ENCODE peak calls at places on chromosomes 3 and 15, in nine cellular contexts. One of them, this sample, is unnamed.

GRCh38 chr3:189714991-189715961 is 84.1 kb downstream of the TP63 start:
- DNase-seq in colonic mucosa: no peak
- DNase-seq in fibroblast of lung: peak
- DNase-seq in HCT116: no peak
- DNase-seq in kidney epithelial cell: peak
- DNase-seq in psoas muscle: no peak
- DNase-seq in fibroblast of mammary gland: peak
- DNase-seq in MM.1S: no peak
- DNase-seq in sigmoid colon: no peak
- DNase-seq in this sample: peak

GRCh38 chr3:147384210-147385058 is 21.9 kb downstream of the ZIC4 start:
- DNase-seq in fibroblast of mammary gland: no peak
- DNase-seq in MM.1S: no peak
- DNase-seq in colonic mucosa: no peak
- DNase-seq in psoas muscle: no peak
- DNase-seq in kidney epithelial cell: no peak
- DNase-seq in HCT116: no peak
- DNase-seq in fibroblast of lung: no peak
- DNase-seq in sigmoid colon: no peak
- DNase-seq in this sample: no peak

GRCh38 chr15:57503911-57504598 is 87.6 kb upstream of the MYZAP start:
- DNase-seq in fibroblast of lung: no peak
- DNase-seq in HCT116: no peak
- DNase-seq in sigmoid colon: no peak
- DNase-seq in MM.1S: no peak
- DNase-seq in colonic mucosa: no peak
- DNase-seq in kidney epithelial cell: no peak
- DNase-seq in fibroblast of mammary gland: peak
- DNase-seq in psoas muscle: no peak
- DNase-seq in this sample: peak

GRCh38 chr15:57861805-57862586 is 155.5 kb downstream of the POLR2M start:
- DNase-seq in colonic mucosa: no peak
- DNase-seq in kidney epithelial cell: peak
- DNase-seq in MM.1S: no peak
- DNase-seq in fibroblast of lung: peak
- DNase-seq in fibroblast of mammary gland: peak
- DNase-seq in HCT116: no peak
- DNase-seq in sigmoid colon: no peak
- DNase-seq in psoas muscle: no peak
- DNase-seq in this sample: peak

GRCh38 chr3:37693791-37694194 is 167.9 kb upstream of the CTDSPL start:
- DNase-seq in psoas muscle: no peak
- DNase-seq in fibroblast of mammary gland: no peak
- DNase-seq in fibroblast of lung: no peak
- DNase-seq in MM.1S: no peak
- DNase-seq in sigmoid colon: no peak
- DNase-seq in kidney epithelial cell: no peak
- DNase-seq in HCT116: no peak
- DNase-seq in colonic mucosa: no peak
- DNase-seq in this sample: no peak

GRCh38 chr15:36079021-36079420 is 500.4 kb upstream of the CDIN1 start:
- DNase-seq in fibroblast of mammary gland: no peak
- DNase-seq in HCT116: no peak
- DNase-seq in fibroblast of lung: no peak
- DNase-seq in sigmoid colon: no peak
- DNase-seq in kidney epithelial cell: peak
- DNase-seq in MM.1S: no peak
- DNase-seq in psoas muscle: no peak
- DNase-seq in colonic mucosa: no peak
- DNase-seq in this sample: no peak

GRCh38 chr15:64599226-64599625 is 138.8 kb downstream of the ZNF609 start:
- DNase-seq in HCT116: no peak
- DNase-seq in psoas muscle: no peak
- DNase-seq in MM.1S: no peak
- DNase-seq in kidney epithelial cell: no peak
- DNase-seq in sigmoid colon: no peak
- DNase-seq in fibroblast of mammary gland: no peak
- DNase-seq in fibroblast of lung: peak
- DNase-seq in colonic mucosa: no peak
- DNase-seq in this sample: no peak

GRCh38 chr3:170689218-170689874 is 103.5 kb upstream of the SLC7A14 start:
- DNase-seq in MM.1S: no peak
- DNase-seq in sigmoid colon: no peak
- DNase-seq in fibroblast of lung: peak
- DNase-seq in psoas muscle: peak
- DNase-seq in colonic mucosa: no peak
- DNase-seq in HCT116: peak
- DNase-seq in kidney epithelial cell: peak
- DNase-seq in fibroblast of mammary gland: peak
- DNase-seq in this sample: peak

GRCh38 chr15:71199384-71200351 is 84.4 kb downstream of the THSD4 start:
- DNase-seq in colonic mucosa: no peak
- DNase-seq in HCT116: no peak
- DNase-seq in fibroblast of lung: peak
- DNase-seq in kidney epithelial cell: no peak
- DNase-seq in sigmoid colon: no peak
- DNase-seq in psoas muscle: no peak
- DNase-seq in MM.1S: no peak
- DNase-seq in fibroblast of mammary gland: no peak
- DNase-seq in this sample: no peak

GRCh38 chr3:196268270-196269163 is 19.0 kb downstream of the PCYT1A start:
- DNase-seq in fibroblast of mammary gland: peak
- DNase-seq in MM.1S: no peak
- DNase-seq in sigmoid colon: no peak
- DNase-seq in fibroblast of lung: peak
- DNase-seq in psoas muscle: no peak
- DNase-seq in colonic mucosa: no peak
- DNase-seq in HCT116: no peak
- DNase-seq in kidney epithelial cell: no peak
- DNase-seq in this sample: peak

GRCh38 chr3:18302517-18302916 is 122.6 kb downstream of the SATB1 start:
- DNase-seq in HCT116: no peak
- DNase-seq in kidney epithelial cell: no peak
- DNase-seq in sigmoid colon: peak
- DNase-seq in colonic mucosa: no peak
- DNase-seq in fibroblast of mammary gland: peak
- DNase-seq in psoas muscle: no peak
- DNase-seq in fibroblast of lung: peak
- DNase-seq in MM.1S: no peak
- DNase-seq in this sample: peak

GRCh38 chr15:26667222-26667988 is 105.5 kb downstream of the GABRB3 start:
- DNase-seq in MM.1S: no peak
- DNase-seq in HCT116: no peak
- DNase-seq in fibroblast of mammary gland: no peak
- DNase-seq in kidney epithelial cell: no peak
- DNase-seq in colonic mucosa: no peak
- DNase-seq in fibroblast of lung: no peak
- DNase-seq in sigmoid colon: no peak
- DNase-seq in psoas muscle: no peak
- DNase-seq in this sample: no peak

GRCh38 chr15:78242128-78242527 is 7.8 kb upstream of the ACSBG1 start:
- DNase-seq in fibroblast of lung: no peak
- DNase-seq in kidney epithelial cell: no peak
- DNase-seq in HCT116: no peak
- DNase-seq in fibroblast of mammary gland: peak
- DNase-seq in psoas muscle: no peak
- DNase-seq in sigmoid colon: peak
- DNase-seq in MM.1S: no peak
- DNase-seq in colonic mucosa: peak
- DNase-seq in this sample: peak

GRCh38 chr3:64444619-64445317 is 219.5 kb upstream of the PRICKLE2 start:
- DNase-seq in colonic mucosa: peak
- DNase-seq in sigmoid colon: no peak
- DNase-seq in psoas muscle: no peak
- DNase-seq in kidney epithelial cell: no peak
- DNase-seq in fibroblast of lung: no peak
- DNase-seq in fibroblast of mammary gland: no peak
- DNase-seq in HCT116: no peak
- DNase-seq in MM.1S: peak
- DNase-seq in this sample: no peak

GRCh38 chr3:140447991-140448390 is 229.9 kb upstream of the TRIM42 start:
- DNase-seq in kidney epithelial cell: no peak
- DNase-seq in fibroblast of lung: no peak
- DNase-seq in sigmoid colon: no peak
- DNase-seq in fibroblast of mammary gland: no peak
- DNase-seq in HCT116: no peak
- DNase-seq in MM.1S: no peak
- DNase-seq in colonic mucosa: peak
- DNase-seq in psoas muscle: no peak
- DNase-seq in this sample: no peak

GRCh38 chr15:40331026-40331425 is 7.5 kb downstream of the INAFM2 start:
- DNase-seq in HCT116: no peak
- DNase-seq in colonic mucosa: no peak
- DNase-seq in kidney epithelial cell: no peak
- DNase-seq in fibroblast of mammary gland: no peak
- DNase-seq in psoas muscle: no peak
- DNase-seq in MM.1S: no peak
- DNase-seq in fibroblast of lung: no peak
- DNase-seq in sigmoid colon: peak
- DNase-seq in this sample: no peak

GRCh38 chr3:197368821-197369220 is 70.4 kb upstream of the DLG1 start:
- DNase-seq in HCT116: no peak
- DNase-seq in colonic mucosa: no peak
- DNase-seq in kidney epithelial cell: no peak
- DNase-seq in psoas muscle: no peak
- DNase-seq in sigmoid colon: peak
- DNase-seq in fibroblast of mammary gland: no peak
- DNase-seq in fibroblast of lung: no peak
- DNase-seq in MM.1S: no peak
- DNase-seq in this sample: no peak

GRCh38 chr3:197368330-197368729 is 69.9 kb upstream of the DLG1 start:
- DNase-seq in psoas muscle: no peak
- DNase-seq in kidney epithelial cell: no peak
- DNase-seq in sigmoid colon: peak
- DNase-seq in HCT116: no peak
- DNase-seq in fibroblast of mammary gland: no peak
- DNase-seq in fibroblast of lung: peak
- DNase-seq in colonic mucosa: no peak
- DNase-seq in MM.1S: no peak
- DNase-seq in this sample: no peak

GRCh38 chr3:197366301-197367044 is 68.1 kb upstream of the DLG1 start:
- DNase-seq in colonic mucosa: no peak
- DNase-seq in fibroblast of mammary gland: no peak
- DNase-seq in psoas muscle: no peak
- DNase-seq in kidney epithelial cell: no peak
- DNase-seq in HCT116: no peak
- DNase-seq in sigmoid colon: peak
- DNase-seq in MM.1S: no peak
- DNase-seq in fibroblast of lung: peak
- DNase-seq in this sample: no peak

GRCh38 chr3:197365621-197366020 is 67.2 kb upstream of the DLG1 start:
- DNase-seq in MM.1S: no peak
- DNase-seq in fibroblast of lung: no peak
- DNase-seq in psoas muscle: no peak
- DNase-seq in kidney epithelial cell: no peak
- DNase-seq in sigmoid colon: no peak
- DNase-seq in HCT116: no peak
- DNase-seq in colonic mucosa: no peak
- DNase-seq in fibroblast of mammary gland: no peak
- DNase-seq in this sample: peak

GRCh38 chr3:197367081-197367780 is 68.8 kb upstream of the DLG1 start:
- DNase-seq in kidney epithelial cell: no peak
- DNase-seq in psoas muscle: no peak
- DNase-seq in MM.1S: no peak
- DNase-seq in sigmoid colon: peak
- DNase-seq in fibroblast of mammary gland: peak
- DNase-seq in HCT116: no peak
- DNase-seq in colonic mucosa: no peak
- DNase-seq in fibroblast of lung: peak
- DNase-seq in this sample: peak
- H3K4me3 ChIP-seq in kidney epithelial cell: no peak
- H3K4me3 ChIP-seq in psoas muscle: no peak
- H3K4me3 ChIP-seq in MM.1S: no peak
- H3K4me3 ChIP-seq in sigmoid colon: no peak
- H3K4me3 ChIP-seq in fibroblast of mammary gland: no peak
- H3K4me3 ChIP-seq in HCT116: no peak
- H3K4me3 ChIP-seq in colonic mucosa: no peak
- H3K4me3 ChIP-seq in fibroblast of lung: no peak
- H3K4me3 ChIP-seq in this sample: no peak

GRCh38 chr3:54243262-54243931 is 121.0 kb downstream of the CACNA2D3 start:
- DNase-seq in colonic mucosa: no peak
- DNase-seq in fibroblast of lung: no peak
- DNase-seq in MM.1S: peak
- DNase-seq in fibroblast of mammary gland: no peak
- DNase-seq in kidney epithelial cell: no peak
- DNase-seq in psoas muscle: no peak
- DNase-seq in HCT116: no peak
- DNase-seq in sigmoid colon: no peak
- DNase-seq in this sample: peak
- TF ChIP-seq CTCF in colonic mucosa: no peak
- TF ChIP-seq CTCF in fibroblast of lung: no peak
- TF ChIP-seq CTCF in MM.1S: peak
- TF ChIP-seq CTCF in fibroblast of mammary gland: no peak
- TF ChIP-seq CTCF in kidney epithelial cell: no peak
- TF ChIP-seq CTCF in psoas muscle: no peak
- TF ChIP-seq CTCF in HCT116: no peak
- TF ChIP-seq CTCF in sigmoid colon: no peak
- TF ChIP-seq CTCF in this sample: no peak

GRCh38 chr3:22372292-22372949 is 621.4 kb upstream of the ZNF385D start:
- DNase-seq in sigmoid colon: no peak
- DNase-seq in psoas muscle: peak
- DNase-seq in kidney epithelial cell: no peak
- DNase-seq in MM.1S: no peak
- DNase-seq in fibroblast of mammary gland: no peak
- DNase-seq in fibroblast of lung: peak
- DNase-seq in colonic mucosa: no peak
- DNase-seq in HCT116: no peak
- DNase-seq in this sample: no peak
- H3K4me3 ChIP-seq in sigmoid colon: peak
- H3K4me3 ChIP-seq in psoas muscle: peak
- H3K4me3 ChIP-seq in kidney epithelial cell: peak
- H3K4me3 ChIP-seq in MM.1S: no peak
- H3K4me3 ChIP-seq in fibroblast of mammary gland: peak
- H3K4me3 ChIP-seq in fibroblast of lung: peak
- H3K4me3 ChIP-seq in colonic mucosa: no peak
- H3K4me3 ChIP-seq in HCT116: no peak
- H3K4me3 ChIP-seq in this sample: peak

GRCh38 chr3:182954553-182954952 is 25.8 kb downstream of the DCUN1D1 start:
- DNase-seq in HCT116: no peak
- DNase-seq in fibroblast of mammary gland: no peak
- DNase-seq in kidney epithelial cell: no peak
- DNase-seq in psoas muscle: no peak
- DNase-seq in sigmoid colon: no peak
- DNase-seq in MM.1S: no peak
- DNase-seq in fibroblast of lung: peak
- DNase-seq in colonic mucosa: no peak
- DNase-seq in this sample: no peak
- TF ChIP-seq CTCF in HCT116: no peak
- TF ChIP-seq CTCF in fibroblast of mammary gland: no peak
- TF ChIP-seq CTCF in kidney epithelial cell: no peak
- TF ChIP-seq CTCF in psoas muscle: no peak
- TF ChIP-seq CTCF in sigmoid colon: no peak
- TF ChIP-seq CTCF in MM.1S: no peak
- TF ChIP-seq CTCF in fibroblast of lung: no peak
- TF ChIP-seq CTCF in colonic mucosa: no peak
- TF ChIP-seq CTCF in this sample: no peak

DNA sequence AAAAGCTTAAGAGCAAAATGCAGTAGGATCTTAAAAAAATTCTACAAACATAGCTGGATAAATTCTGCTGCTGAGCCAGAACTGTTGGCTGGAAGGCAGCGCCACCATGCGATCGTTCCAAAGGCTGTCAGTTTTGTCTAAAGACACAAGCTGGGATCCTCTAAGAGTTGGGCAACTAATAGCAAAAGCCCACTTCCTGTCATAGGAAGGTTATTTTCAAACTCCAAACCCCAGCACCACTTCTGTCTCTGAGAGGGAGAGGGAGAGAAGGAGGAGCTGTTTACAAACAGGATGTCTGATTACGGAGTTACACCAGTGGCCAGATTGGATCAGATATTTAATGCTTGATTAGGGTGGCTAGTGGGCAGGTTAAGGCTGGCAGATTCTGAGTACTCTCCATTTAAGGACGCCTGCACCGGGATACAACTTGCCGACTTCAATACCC is 44.0 kb downstream of the EIF4E3 start:
- DNase-seq in psoas muscle: peak
- DNase-seq in fibroblast of mammary gland: peak
- DNase-seq in fibroblast of lung: peak
- DNase-seq in colonic mucosa: peak
- DNase-seq in HCT116: peak
- DNase-seq in kidney epithelial cell: no peak
- DNase-seq in sigmoid colon: peak
- DNase-seq in MM.1S: no peak
- DNase-seq in this sample: peak
- H3K4me3 ChIP-seq in psoas muscle: no peak
- H3K4me3 ChIP-seq in fibroblast of mammary gland: no peak
- H3K4me3 ChIP-seq in fibroblast of lung: peak
- H3K4me3 ChIP-seq in colonic mucosa: no peak
- H3K4me3 ChIP-seq in HCT116: no peak
- H3K4me3 ChIP-seq in kidney epithelial cell: no peak
- H3K4me3 ChIP-seq in sigmoid colon: no peak
- H3K4me3 ChIP-seq in MM.1S: no peak
- H3K4me3 ChIP-seq in this sample: no peak

This sample was measured in cardiac fibroblast.